ENCODE peak calls at places on chromosomes 4 and X, in nine cellular contexts. One of them, this sample, is unnamed.

GRCh38 chr4:145939241-145939640 is 618 bp upstream of the ZNF827 start:
- DNase-seq in mucosa of descending colon: no peak
- DNase-seq in GM23248: peak
- DNase-seq in lung microvascular endothelial cell: peak
- DNase-seq in Calu3: no peak
- DNase-seq in left lung: no peak
- DNase-seq in posterior cingulate gyrus: no peak
- DNase-seq in NCI-H2081: no peak
- DNase-seq in NCI-H1092: no peak
- DNase-seq in this sample: no peak

GRCh38 chr4:178275671-178276360 is 833.6 kb upstream of the AGA start:
- DNase-seq in lung microvascular endothelial cell: no peak
- DNase-seq in NCI-H2081: no peak
- DNase-seq in NCI-H1092: no peak
- DNase-seq in posterior cingulate gyrus: no peak
- DNase-seq in left lung: no peak
- DNase-seq in mucosa of descending colon: no peak
- DNase-seq in Calu3: no peak
- DNase-seq in GM23248: no peak
- DNase-seq in this sample: no peak

GRCh38 chr4:20095805-20096541 is 155.7 kb upstream of the SLIT2 start:
- DNase-seq in lung microvascular endothelial cell: no peak
- DNase-seq in NCI-H2081: no peak
- DNase-seq in GM23248: peak
- DNase-seq in Calu3: no peak
- DNase-seq in left lung: no peak
- DNase-seq in mucosa of descending colon: no peak
- DNase-seq in posterior cingulate gyrus: no peak
- DNase-seq in NCI-H1092: no peak
- DNase-seq in this sample: no peak

GRCh38 chrX:103629295-103630170 is 758 bp downstream of the TCEAL1 start:
- DNase-seq in left lung: peak
- DNase-seq in lung microvascular endothelial cell: peak
- DNase-seq in mucosa of descending colon: peak
- DNase-seq in NCI-H1092: peak
- DNase-seq in posterior cingulate gyrus: peak
- DNase-seq in NCI-H2081: peak
- DNase-seq in GM23248: peak
- DNase-seq in Calu3: peak
- DNase-seq in this sample: peak

GRCh38 chr4:94766856-94767255 is 9.1 kb downstream of the BMPR1B start:
- DNase-seq in mucosa of descending colon: no peak
- DNase-seq in lung microvascular endothelial cell: no peak
- DNase-seq in NCI-H1092: no peak
- DNase-seq in left lung: no peak
- DNase-seq in NCI-H2081: no peak
- DNase-seq in GM23248: peak
- DNase-seq in posterior cingulate gyrus: no peak
- DNase-seq in Calu3: no peak
- DNase-seq in this sample: no peak

GRCh38 chr4:118680808-118681207 is 4.4 kb upstream of the METTL14 start:
- DNase-seq in NCI-H2081: no peak
- DNase-seq in GM23248: peak
- DNase-seq in Calu3: no peak
- DNase-seq in lung microvascular endothelial cell: no peak
- DNase-seq in left lung: no peak
- DNase-seq in mucosa of descending colon: no peak
- DNase-seq in NCI-H1092: no peak
- DNase-seq in posterior cingulate gyrus: no peak
- DNase-seq in this sample: no peak

GRCh38 chrX:68719904-68720614 is 72.6 kb downstream of the STARD8 start:
- DNase-seq in Calu3: no peak
- DNase-seq in left lung: peak
- DNase-seq in GM23248: peak
- DNase-seq in NCI-H2081: no peak
- DNase-seq in posterior cingulate gyrus: no peak
- DNase-seq in mucosa of descending colon: no peak
- DNase-seq in NCI-H1092: no peak
- DNase-seq in lung microvascular endothelial cell: no peak
- DNase-seq in this sample: peak

GRCh38 chrX:32267796-32268195 is 943.6 kb downstream of the DMD start:
- DNase-seq in left lung: no peak
- DNase-seq in NCI-H1092: no peak
- DNase-seq in lung microvascular endothelial cell: no peak
- DNase-seq in posterior cingulate gyrus: no peak
- DNase-seq in mucosa of descending colon: no peak
- DNase-seq in Calu3: peak
- DNase-seq in GM23248: no peak
- DNase-seq in NCI-H2081: no peak
- DNase-seq in this sample: no peak

GRCh38 chr4:112210777-112211176 is 20.8 kb upstream of the AP1AR start:
- DNase-seq in GM23248: peak
- DNase-seq in NCI-H1092: no peak
- DNase-seq in NCI-H2081: no peak
- DNase-seq in Calu3: no peak
- DNase-seq in posterior cingulate gyrus: no peak
- DNase-seq in lung microvascular endothelial cell: no peak
- DNase-seq in mucosa of descending colon: no peak
- DNase-seq in left lung: no peak
- DNase-seq in this sample: no peak

GRCh38 chr4:7831330-7831729 is 108.3 kb downstream of the AFAP1 start:
- DNase-seq in Calu3: no peak
- DNase-seq in NCI-H1092: no peak
- DNase-seq in GM23248: peak
- DNase-seq in mucosa of descending colon: no peak
- DNase-seq in lung microvascular endothelial cell: peak
- DNase-seq in NCI-H2081: no peak
- DNase-seq in left lung: no peak
- DNase-seq in posterior cingulate gyrus: no peak
- DNase-seq in this sample: no peak

GRCh38 chr4:176499518-176499917 is 179.8 kb downstream of the SPCS3 start:
- DNase-seq in left lung: no peak
- DNase-seq in lung microvascular endothelial cell: peak
- DNase-seq in posterior cingulate gyrus: no peak
- DNase-seq in NCI-H1092: no peak
- DNase-seq in Calu3: no peak
- DNase-seq in GM23248: peak
- DNase-seq in mucosa of descending colon: no peak
- DNase-seq in NCI-H2081: no peak
- DNase-seq in this sample: no peak

GRCh38 chr4:140238353-140239041 is 84.5 kb upstream of the MAML3 start:
- DNase-seq in Calu3: peak
- DNase-seq in NCI-H1092: peak
- DNase-seq in mucosa of descending colon: peak
- DNase-seq in NCI-H2081: peak
- DNase-seq in GM23248: peak
- DNase-seq in left lung: peak
- DNase-seq in posterior cingulate gyrus: no peak
- DNase-seq in lung microvascular endothelial cell: peak
- DNase-seq in this sample: peak

GRCh38 chr4:39324897-39325613 is 41.1 kb downstream of the RFC1 start:
- DNase-seq in lung microvascular endothelial cell: no peak
- DNase-seq in Calu3: no peak
- DNase-seq in posterior cingulate gyrus: no peak
- DNase-seq in NCI-H2081: no peak
- DNase-seq in mucosa of descending colon: no peak
- DNase-seq in GM23248: peak
- DNase-seq in left lung: no peak
- DNase-seq in NCI-H1092: no peak
- DNase-seq in this sample: no peak

GRCh38 chr4:56728512-56728911 is 47.4 kb upstream of the HOPX start:
- DNase-seq in posterior cingulate gyrus: peak
- DNase-seq in lung microvascular endothelial cell: peak
- DNase-seq in GM23248: peak
- DNase-seq in NCI-H2081: peak
- DNase-seq in Calu3: no peak
- DNase-seq in NCI-H1092: peak
- DNase-seq in mucosa of descending colon: peak
- DNase-seq in left lung: peak
- DNase-seq in this sample: no peak

GRCh38 chr4:152735918-152736305 is 43.6 kb downstream of the TIGD4 start:
- DNase-seq in Calu3: no peak
- DNase-seq in posterior cingulate gyrus: no peak
- DNase-seq in GM23248: no peak
- DNase-seq in left lung: no peak
- DNase-seq in mucosa of descending colon: no peak
- DNase-seq in lung microvascular endothelial cell: no peak
- DNase-seq in NCI-H1092: no peak
- DNase-seq in NCI-H2081: no peak
- DNase-seq in this sample: no peak

GRCh38 chr4:53541577-53542206 is 49.6 kb downstream of the LNX1 start:
- DNase-seq in mucosa of descending colon: no peak
- DNase-seq in left lung: no peak
- DNase-seq in NCI-H1092: no peak
- DNase-seq in Calu3: no peak
- DNase-seq in NCI-H2081: peak
- DNase-seq in lung microvascular endothelial cell: peak
- DNase-seq in posterior cingulate gyrus: no peak
- DNase-seq in GM23248: peak
- DNase-seq in this sample: no peak